ENCODE peak calls at places on chromosomes 12 and 14, in five cellular contexts. M is GM12878, U is IMR-90, I is A549, E is HepG2. Y is an unnamed sample.

GRCh38 chr12:123576611-123577010 is 7.7 kb upstream of the TMED2 start:
- DNase-seq in U (peak; percentile 44), I (no peak), E (no peak), M (no peak), Y (no peak)

GRCh38 chr12:18320036-18320617 is 58.8 kb downstream of the PIK3C2G start:
- DNase-seq in I (peak; percentile 25), E (peak; percentile 74), U (peak; percentile 69), M (no peak), Y (peak; percentile 0)

GRCh38 chr14:88613552-88614010 is 50.7 kb downstream of the ZC3H14 start:
- DNase-seq in I (no peak), E (peak; percentile 86), M (no peak), U (peak; percentile 53), Y (no peak)

GRCh38 chr12:67827820-67828383 is 161.3 kb upstream of the IFNG-AS1 start:
- DNase-seq in U (peak; percentile 99), M (no peak), I (peak; percentile 86), E (no peak), Y (no peak)

GRCh38 chr12:122523280-122523679 is 3.5 kb downstream of the RSRC2 start:
- DNase-seq in I (no peak), U (peak; percentile 76), E (peak; percentile 65), M (no peak), Y (no peak)

GRCh38 chr12:101045486-101046474 is 164.3 kb downstream of the SLC5A8 start:
- DNase-seq in U (peak; percentile 58), I (no peak), E (no peak), M (no peak), Y (no peak)

GRCh38 chr14:103070971-103071542 is 13.0 kb upstream of the LBHD2 start:
- DNase-seq in M (no peak), I (no peak), E (no peak), U (no peak), Y (no peak)

GRCh38 chr12:96047151-96047620 is 11.8 kb upstream of the LTA4H start:
- DNase-seq in I (no peak), U (no peak), M (no peak), E (no peak), Y (no peak)

GRCh38 chr12:24911284-24911791 is 37.6 kb downstream of the BCAT1 start:
- DNase-seq in M (no peak), U (peak; percentile 98), E (peak; percentile 94), I (no peak), Y (peak; percentile 23)

GRCh38 chr14:74965770-74966153 is 10.4 kb upstream of the PGF start:
- DNase-seq in U (peak; percentile 39), M (no peak), I (no peak), E (no peak), Y (no peak)

GRCh38 chr12:2627343-2628191 is 167.2 kb upstream of the FKBP4 start:
- DNase-seq in E (no peak), I (no peak), M (no peak), U (no peak), Y (no peak)

GRCh38 chr12:111342376-111342775 is 26.5 kb downstream of the PHETA1 start:
- DNase-seq in E (no peak), U (no peak), I (no peak), M (no peak), Y (no peak)

GRCh38 chr14:67882973-67883372 is 63.4 kb downstream of the RAD51B start:
- DNase-seq in I (no peak), M (no peak), U (no peak), E (no peak), Y (no peak)

GRCh38 chr12:20646239-20646827 is 48.8 kb upstream of the SLCO1C1 start:
- DNase-seq in U (peak; percentile 60), I (peak; percentile 36), M (no peak), E (peak; percentile 58), Y (no peak)

GRCh38 chr12:89448951-89449371 is 75.6 kb downstream of the GALNT4 start:
- DNase-seq in M (no peak), I (no peak), E (no peak), U (peak; percentile 54), Y (no peak)

GRCh38 chr12:132315951-132316350 is 13.4 kb downstream of the GALNT9 start:
- DNase-seq in E (no peak), U (no peak), M (no peak), I (no peak), Y (no peak)

GRCh38 chr14:92482621-92483319 is 30.8 kb upstream of the RIN3 start:
- DNase-seq in U (no peak), E (no peak), I (no peak), M (no peak), Y (no peak)

GRCh38 chr12:23504043-23504442 is 445.4 kb downstream of the SOX5 start:
- DNase-seq in M (no peak), U (no peak), I (no peak), E (no peak), Y (peak; percentile 45)

GRCh38 chr12:52231305-52232232 is 1.5 kb upstream of the KRT7 start:
- DNase-seq in M (no peak), I (no peak), E (no peak), U (no peak), Y (no peak)

GRCh38 chr14:92990456-92991430 is 67.8 kb downstream of the CHGA start:
- DNase-seq in M (no peak), I (no peak), U (no peak), E (no peak), Y (no peak)

GRCh38 chr12:100189241-100190012 is 11.2 kb upstream of the ACTR6 start:
- DNase-seq in I (no peak), U (no peak), E (no peak), M (no peak), Y (no peak)

GRCh38 chr14:23571701-23572523 is 4.3 kb upstream of the AP1G2 start:
- DNase-seq in M (no peak), I (no peak), E (no peak), U (no peak), Y (no peak)

GRCh38 chr12:62259311-62259992 is 752 bp upstream of the USP15 start:
- DNase-seq in I (peak; percentile 8), M (no peak), E (peak; percentile 37), U (no peak), Y (no peak)

GRCh38 chr14:53493895-53494294 is 340.8 kb upstream of the DDHD1 start:
- DNase-seq in M (no peak), U (no peak), I (no peak), E (no peak), Y (no peak)

GRCh38 chr12:57235012-57235727 is 5.7 kb downstream of the SHMT2 start:
- DNase-seq in U (peak; percentile 60), I (no peak), E (peak; percentile 63), M (no peak), Y (peak; percentile 81)

GRCh38 chr12:57620936-57621496 is 9.8 kb downstream of the ARHGEF25 start:
- DNase-seq in M (no peak), E (no peak), U (no peak), I (no peak), Y (no peak)

GRCh38 chr12:30484658-30485057 is 211.0 kb downstream of the IPO8 start:
- DNase-seq in M (no peak), U (no peak), E (no peak), I (no peak), Y (no peak)

GRCh38 chr14:75877884-75878283 is 103.9 kb downstream of the TGFB3 start:
- DNase-seq in E (no peak), U (no peak), M (no peak), I (no peak), Y (no peak)

GRCh38 chr14:68705741-68706283 is 87.1 kb downstream of the ZFP36L1 start:
- DNase-seq in E (no peak), I (no peak), U (no peak), M (no peak), Y (no peak)

GRCh38 chr12:101581190-101581589 is 13.6 kb upstream of the MYBPC1 start:
- DNase-seq in U (no peak), E (no peak), I (no peak), M (no peak), Y (no peak)

GRCh38 chr12:122558721-122559641 is 31.9 kb downstream of the KNTC1 start:
- DNase-seq in I (no peak), E (no peak), M (no peak), U (no peak), Y (no peak)

GRCh38 chr12:93091851-93092558 is 162.9 kb upstream of the EEA1 start:
- DNase-seq in M (no peak), I (no peak), U (no peak), E (no peak), Y (no peak)

GRCh38 chr12:93093243-93093642 is 164.1 kb upstream of the EEA1 start:
- DNase-seq in U (no peak), M (no peak), I (no peak), E (no peak), Y (no peak)

GRCh38 chr12:93089805-93090569 is 160.9 kb upstream of the EEA1 start:
- DNase-seq in E (no peak), U (peak; percentile 99), M (no peak), I (peak; percentile 21), Y (peak; percentile 38)

GRCh38 chr12:93092559-93092945 is 163.5 kb upstream of the EEA1 start:
- DNase-seq in I (no peak), U (no peak), M (no peak), E (no peak), Y (no peak)

DNA sequence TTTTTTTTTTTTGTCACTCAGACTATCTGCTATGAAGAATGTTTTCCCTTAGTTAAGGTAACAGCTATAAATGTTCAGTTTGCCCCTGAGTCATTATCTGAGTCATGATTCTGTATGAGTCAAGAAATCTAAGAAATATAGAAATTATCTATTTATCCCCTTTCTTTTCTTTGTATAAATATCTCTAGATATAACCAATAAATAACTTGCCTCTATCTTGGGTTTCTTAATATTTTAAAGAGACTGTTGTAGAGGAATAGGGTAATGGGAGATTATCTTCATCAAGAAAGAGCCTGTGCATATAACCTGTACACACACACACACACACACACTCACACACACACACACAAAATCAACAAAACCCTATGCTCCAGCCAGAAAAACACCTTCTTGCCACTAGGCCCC is 161.7 kb upstream of the EEA1 start:
- DNase-seq in U (peak; percentile 88), E (no peak), I (peak; percentile 17), M (no peak), Y (no peak)
- TF ChIP-seq CEBPB in U (no peak), E (no peak), I (no peak), M (no peak), Y (no peak)

GRCh38 chr12:105740337-105740736 is 398.4 kb downstream of the NUAK1 start:
- DNase-seq in E (no peak), M (no peak), U (no peak), I (no peak), Y (no peak)

GRCh38 chr12:105740970-105741725 is 397.6 kb downstream of the NUAK1 start:
- DNase-seq in E (no peak), M (no peak), U (peak; percentile 30), I (no peak), Y (no peak)

GRCh38 chr12:105742567-105742874 is 396.2 kb downstream of the NUAK1 start:
- DNase-seq in U (no peak), M (no peak), I (no peak), E (no peak), Y (no peak)

GRCh38 chr12:105744659-105745058 is 394.1 kb downstream of the NUAK1 start:
- DNase-seq in I (no peak), M (no peak), U (no peak), E (no peak), Y (no peak)

GRCh38 chr12:105741786-105742566 is 396.8 kb downstream of the NUAK1 start:
- DNase-seq in M (no peak), I (no peak), E (no peak), U (peak; percentile 83), Y (no peak)
- TF ChIP-seq CEBPB in M (no peak), I (no peak), E (no peak), U (no peak), Y (no peak)

GRCh38 chr14:51676549-51676948 is 24.8 kb downstream of the FRMD6 start:
- DNase-seq in M (no peak), I (no peak), U (no peak), E (peak; percentile 78), Y (no peak)
- TF ChIP-seq CEBPB in M (no peak), I (no peak), U (peak; percentile 82), E (peak; percentile 71), Y (no peak)

GRCh38 chr12:32558941-32559340 is 120.2 kb upstream of the DNM1L start:
- DNase-seq in E (no peak), I (no peak), U (peak; percentile 67), M (peak; percentile 66), Y (no peak)
- TF ChIP-seq CEBPB in E (no peak), I (no peak), U (peak; percentile 35), M (no peak), Y (no peak)

Y was measured in K562.